ENCODE peak calls at places on chromosomes 6 and 20, in four cellular contexts. Z is dermis blood vessel endothelial cell, K is T47D, M is A549. L is an unnamed sample.

GRCh38 chr6:123625697-123626096 is 11.1 kb downstream of the TRDN start:
- DNase-seq in M (no peak), Z (no peak), K (no peak), L (no peak)

GRCh38 chr6:135922170-135922569 is 70.7 kb downstream of the PDE7B start:
- DNase-seq in Z (peak), M (no peak), K (no peak), L (no peak)

GRCh38 chr6:42084889-42085288 is 34.6 kb downstream of the TAF8 start:
- DNase-seq in M (peak), K (peak), Z (peak), L (no peak)

GRCh38 chr6:25233226-25233625 is 45.9 kb upstream of the CARMIL1 start:
- DNase-seq in Z (no peak), K (no peak), M (no peak), L (no peak)

GRCh38 chr20:12963456-12963855 is 45.3 kb upstream of the SPTLC3 start:
- DNase-seq in K (no peak), M (no peak), Z (no peak), L (no peak)

GRCh38 chr6:1814279-1814678 is 204.6 kb downstream of the FOXC1 start:
- DNase-seq in K (no peak), Z (no peak), M (no peak), L (no peak)

GRCh38 chr6:105621564-105622175 is 218.8 kb upstream of the PREP start:
- DNase-seq in K (no peak), Z (no peak), M (no peak), L (no peak)

GRCh38 chr6:121201108-121201507 is 133.2 kb downstream of the TBC1D32 start:
- DNase-seq in K (no peak), M (no peak), Z (no peak), L (peak)

GRCh38 chr20:3751664-3752385 is 15.7 kb downstream of the ADISSP start:
- DNase-seq in K (no peak), M (no peak), Z (no peak), L (no peak)

GRCh38 chr20:48636301-48636700 is 191.5 kb downstream of the PREX1 start:
- DNase-seq in K (no peak), Z (no peak), M (no peak), L (no peak)

GRCh38 chr6:5537967-5538366 is 276.7 kb downstream of the FARS2 start:
- DNase-seq in M (no peak), Z (no peak), K (no peak), L (no peak)

GRCh38 chr6:16712250-16712930 is 48.9 kb downstream of the ATXN1 start:
- DNase-seq in Z (peak), M (no peak), K (no peak), L (no peak)

GRCh38 chr6:138856654-138857053 is 60.8 kb downstream of the ECT2L start:
- DNase-seq in K (no peak), M (no peak), Z (no peak), L (no peak)

GRCh38 chr6:139597781-139598368 is 223.4 kb upstream of the CITED2 start:
- DNase-seq in Z (no peak), K (no peak), M (peak), L (peak)

GRCh38 chr20:9112541-9113515 is 43.9 kb downstream of the PLCB4 start:
- DNase-seq in M (no peak), Z (peak), K (no peak), L (no peak)

GRCh38 chr6:140475086-140475485 is 1100.6 kb upstream of the CITED2 start:
- DNase-seq in K (no peak), Z (no peak), M (no peak), L (no peak)

GRCh38 chr6:130717657-130718056 is 109.5 kb upstream of the SMLR1 start:
- DNase-seq in K (no peak), M (no peak), Z (no peak), L (no peak)

GRCh38 chr20:10611357-10611756 is 62.4 kb downstream of the JAG1 start:
- DNase-seq in Z (peak), M (no peak), K (peak), L (no peak)

GRCh38 chr6:106318061-106318460 is 7.5 kb downstream of the ATG5 start:
- DNase-seq in M (no peak), Z (no peak), K (no peak), L (no peak)

GRCh38 chr6:52027699-52028098 is 59.7 kb downstream of the PKHD1 start:
- DNase-seq in M (no peak), Z (no peak), K (no peak), L (no peak)

GRCh38 chr6:35085359-35086281 is 55.5 kb downstream of the TCP11 start:
- DNase-seq in Z (no peak), M (no peak), K (no peak), L (no peak)

GRCh38 chr6:35808688-35809087 is 3.5 kb downstream of the LHFPL5 start:
- DNase-seq in K (no peak), M (no peak), Z (no peak), L (no peak)

GRCh38 chr6:113182370-113183141 is 674.6 kb upstream of the MARCKS start:
- DNase-seq in M (peak), Z (peak), K (no peak), L (no peak)

GRCh38 chr6:73043446-73043845 is 181.8 kb downstream of the KHDC1L start:
- DNase-seq in M (no peak), Z (no peak), K (no peak), L (no peak)

GRCh38 chr20:3871549-3872265 is 17.5 kb upstream of the PANK2 start:
- DNase-seq in K (no peak), M (peak), Z (no peak), L (no peak)

GRCh38 chr6:97053643-97054411 is 129.3 kb downstream of the KLHL32 start:
- DNase-seq in M (no peak), K (peak), Z (peak), L (no peak)

GRCh38 chr6:34050691-34051090 is 95.2 kb downstream of the GRM4 start:
- DNase-seq in Z (no peak), M (no peak), K (no peak), L (no peak)

GRCh38 chr6:140970485-140970884 is 1162.2 kb upstream of the GJE1 start:
- DNase-seq in M (no peak), Z (no peak), K (no peak), L (no peak)

GRCh38 chr20:7285918-7286556 is 518.6 kb downstream of the BMP2 start:
- DNase-seq in M (peak), K (peak), Z (peak), L (peak)

GRCh38 chr20:57266251-57267157 is at the start of gene BMP7:
- DNase-seq in K (peak), M (no peak), Z (no peak), L (no peak)

GRCh38 chr6:44486002-44486421 is 98.5 kb downstream of the CDC5L start:
- DNase-seq in Z (no peak), M (no peak), K (no peak), L (no peak)

GRCh38 chr6:19289408-19289967 is 547.7 kb upstream of the ID4 start:
- DNase-seq in K (no peak), M (no peak), Z (no peak), L (no peak)

GRCh38 chr6:27388293-27389197 is at the start of gene ZNF391:
- DNase-seq in M (peak), Z (peak), K (peak), L (peak)

GRCh38 chr20:10790013-10790412 is 116.2 kb upstream of the JAG1 start:
- DNase-seq in K (no peak), M (no peak), Z (no peak), L (peak)

GRCh38 chr20:34581341-34582189 is 23.0 kb downstream of the MAP1LC3A start:
- DNase-seq in M (no peak), Z (peak), K (no peak), L (no peak)

GRCh38 chr20:13990465-13990864 is at the start of gene SEL1L2:
- DNase-seq in K (no peak), M (no peak), Z (no peak), L (no peak)

GRCh38 chr6:127090051-127090450 is 28.4 kb upstream of the RSPO3 start:
- DNase-seq in M (no peak), Z (no peak), K (no peak), L (no peak)

GRCh38 chr6:143059616-143060353 is 904 bp upstream of the AIG1 start:
- DNase-seq in K (peak), Z (peak), M (no peak), L (peak)

GRCh38 chr20:37902504-37903313 is at the start of gene VSTM2L:
- DNase-seq in Z (peak), K (peak), M (peak), L (peak)

GRCh38 chr6:5102266-5102970 is 17.3 kb downstream of the PPP1R3G start:
- DNase-seq in K (no peak), Z (peak), M (no peak), L (no peak)

L was measured in HL-60.